ENCODE peak calls at places on chromosomes 11 and 22, in four cellular contexts. One of them, this sample, is unnamed.

GRCh38 chr22:45628508-45628907 is 43.1 kb upstream of the ATXN10 start:
- DNase-seq in GM12878: no peak
- DNase-seq in HepG2: no peak
- DNase-seq in H1: no peak
- DNase-seq in this sample: peak; percentile 49

GRCh38 chr22:42562282-42562681 is 8.5 kb downstream of the SERHL2 start:
- DNase-seq in GM12878: no peak
- DNase-seq in HepG2: peak; percentile 41
- DNase-seq in H1: no peak
- DNase-seq in this sample: no peak

GRCh38 chr11:64767344-64768299 is 7.8 kb upstream of the PYGM start:
- DNase-seq in GM12878: no peak
- DNase-seq in HepG2: peak; percentile 67
- DNase-seq in H1: no peak
- DNase-seq in this sample: peak; percentile 68

GRCh38 chr22:18075101-18075730 is 2.6 kb upstream of the PEX26 start:
- DNase-seq in GM12878: no peak
- DNase-seq in HepG2: no peak
- DNase-seq in H1: no peak
- DNase-seq in this sample: no peak

GRCh38 chr11:107621090-107621489 is 30.1 kb downstream of the ELMOD1 start:
- DNase-seq in GM12878: no peak
- DNase-seq in HepG2: no peak
- DNase-seq in H1: no peak
- DNase-seq in this sample: no peak

GRCh38 chr11:2275334-2276279 is 5.2 kb upstream of the ASCL2 start:
- DNase-seq in GM12878: no peak
- DNase-seq in HepG2: no peak
- DNase-seq in H1: no peak
- DNase-seq in this sample: no peak

GRCh38 chr22:17119481-17120202 is 1.5 kb downstream of the TMEM121B start:
- DNase-seq in GM12878: no peak
- DNase-seq in HepG2: no peak
- DNase-seq in H1: peak; percentile 46
- DNase-seq in this sample: no peak

GRCh38 chr22:21697866-21698265 is 32.1 kb downstream of the PPIL2 start:
- DNase-seq in GM12878: no peak
- DNase-seq in HepG2: no peak
- DNase-seq in H1: no peak
- DNase-seq in this sample: no peak

GRCh38 chr11:108203075-108203474 is 19.4 kb downstream of the NPAT start:
- DNase-seq in GM12878: no peak
- DNase-seq in HepG2: no peak
- DNase-seq in H1: no peak
- DNase-seq in this sample: no peak

GRCh38 chr11:12573707-12574106 is 100.5 kb upstream of the TEAD1 start:
- DNase-seq in GM12878: no peak
- DNase-seq in HepG2: no peak
- DNase-seq in H1: no peak
- DNase-seq in this sample: no peak

GRCh38 chr11:68031136-68031459 is 617 bp downstream of the NDUFS8 start:
- DNase-seq in GM12878: no peak
- DNase-seq in HepG2: no peak
- DNase-seq in H1: no peak
- DNase-seq in this sample: no peak

GRCh38 chr11:103888541-103888951 is 147.9 kb upstream of the DDI1 start:
- DNase-seq in GM12878: no peak
- DNase-seq in HepG2: no peak
- DNase-seq in H1: no peak
- DNase-seq in this sample: no peak

GRCh38 chr22:23218867-23219251 is 38.5 kb downstream of the BCR start:
- DNase-seq in GM12878: no peak
- DNase-seq in HepG2: peak; percentile 59
- DNase-seq in H1: no peak
- DNase-seq in this sample: peak; percentile 59

GRCh38 chr11:128831781-128832497 is 35.2 kb downstream of the KCNJ1 start:
- DNase-seq in GM12878: peak; percentile 40
- DNase-seq in HepG2: no peak
- DNase-seq in H1: no peak
- DNase-seq in this sample: no peak

GRCh38 chr22:41568811-41569210 is 8.0 kb downstream of the CSDC2 start:
- DNase-seq in GM12878: no peak
- DNase-seq in HepG2: no peak
- DNase-seq in H1: no peak
- DNase-seq in this sample: no peak

GRCh38 chr22:42283288-42284229 is 13.1 kb upstream of the TCF20 start:
- DNase-seq in GM12878: no peak
- DNase-seq in HepG2: no peak
- DNase-seq in H1: no peak
- DNase-seq in this sample: no peak

GRCh38 chr22:42439821-42440674 is 7.8 kb upstream of the NFAM1 start:
- DNase-seq in GM12878: no peak
- DNase-seq in HepG2: no peak
- DNase-seq in H1: no peak
- DNase-seq in this sample: no peak

GRCh38 chr11:121383726-121384125 is 68.4 kb upstream of the SORL1 start:
- DNase-seq in GM12878: no peak
- DNase-seq in HepG2: no peak
- DNase-seq in H1: no peak
- DNase-seq in this sample: no peak

GRCh38 chr11:19958218-19958617 is 202.1 kb downstream of the DBX1 start:
- DNase-seq in GM12878: no peak
- DNase-seq in HepG2: no peak
- DNase-seq in H1: no peak
- DNase-seq in this sample: no peak

GRCh38 chr11:46290598-46291309 is 13.3 kb downstream of the CREB3L1 start:
- DNase-seq in GM12878: no peak
- DNase-seq in HepG2: no peak
- DNase-seq in H1: peak; percentile 77
- DNase-seq in this sample: peak; percentile 97

GRCh38 chr22:39197578-39197977 is 45.1 kb upstream of the CBX7 start:
- DNase-seq in GM12878: no peak
- DNase-seq in HepG2: no peak
- DNase-seq in H1: no peak
- DNase-seq in this sample: no peak

GRCh38 chr11:36156486-36157150 is 132.6 kb downstream of the COMMD9 start:
- DNase-seq in GM12878: no peak
- DNase-seq in HepG2: no peak
- DNase-seq in H1: no peak
- DNase-seq in this sample: no peak

GRCh38 chr11:130397780-130398179 is 30.6 kb downstream of the ADAMTS8 start:
- DNase-seq in GM12878: no peak
- DNase-seq in HepG2: no peak
- DNase-seq in H1: no peak
- DNase-seq in this sample: no peak

GRCh38 chr11:118211006-118211405 is 13.8 kb downstream of the JAML start:
- DNase-seq in GM12878: no peak
- DNase-seq in HepG2: no peak
- DNase-seq in H1: peak; percentile 29
- DNase-seq in this sample: peak; percentile 66

GRCh38 chr22:45718391-45718790 is 46.8 kb downstream of the ATXN10 start:
- DNase-seq in GM12878: no peak
- DNase-seq in HepG2: no peak
- DNase-seq in H1: no peak
- DNase-seq in this sample: no peak

GRCh38 chr11:20368441-20368840 is 4.9 kb downstream of the HTATIP2 start:
- DNase-seq in GM12878: no peak
- DNase-seq in HepG2: no peak
- DNase-seq in H1: no peak
- DNase-seq in this sample: no peak

GRCh38 chr11:128496684-128497056 is 90.7 kb downstream of the ETS1 start:
- DNase-seq in GM12878: no peak
- DNase-seq in HepG2: no peak
- DNase-seq in H1: no peak
- DNase-seq in this sample: no peak

GRCh38 chr11:61769169-61769920 is 16.9 kb downstream of the MYRF start:
- DNase-seq in GM12878: no peak
- DNase-seq in HepG2: peak; percentile 90
- DNase-seq in H1: no peak
- DNase-seq in this sample: no peak

GRCh38 chr22:36180038-36180880 is 19.7 kb upstream of the APOL3 start:
- DNase-seq in GM12878: no peak
- DNase-seq in HepG2: peak; percentile 56
- DNase-seq in H1: peak; percentile 50
- DNase-seq in this sample: peak; percentile 57

GRCh38 chr11:100923555-100923954 is 206.1 kb downstream of the PGR start:
- DNase-seq in GM12878: no peak
- DNase-seq in HepG2: no peak
- DNase-seq in H1: no peak
- DNase-seq in this sample: no peak

GRCh38 chr11:60756307-60757032 is at the start of gene MS4A15:
- DNase-seq in GM12878: no peak
- DNase-seq in HepG2: peak; percentile 36
- DNase-seq in H1: no peak
- DNase-seq in this sample: peak; percentile 50

GRCh38 chr11:69293087-69293486 is 868 bp upstream of the MYEOV start:
- DNase-seq in GM12878: no peak
- DNase-seq in HepG2: no peak
- DNase-seq in H1: peak; percentile 23
- DNase-seq in this sample: no peak

GRCh38 chr11:119721129-119722120 is 7.6 kb downstream of the NECTIN1 start:
- DNase-seq in GM12878: no peak
- DNase-seq in HepG2: peak; percentile 67
- DNase-seq in H1: no peak
- DNase-seq in this sample: no peak
- TF ChIP-seq SUZ12 in GM12878: no peak
- TF ChIP-seq SUZ12 in HepG2: no peak
- TF ChIP-seq SUZ12 in H1: no peak
- TF ChIP-seq SUZ12 in this sample: no peak

GRCh38 chr11:47500121-47500520 is 51.2 kb upstream of the RAPSN start:
- DNase-seq in GM12878: no peak
- DNase-seq in HepG2: no peak
- DNase-seq in H1: no peak
- DNase-seq in this sample: no peak

GRCh38 chr11:47498149-47498548 is 49.2 kb upstream of the RAPSN start:
- DNase-seq in GM12878: no peak
- DNase-seq in HepG2: no peak
- DNase-seq in H1: no peak
- DNase-seq in this sample: no peak

GRCh38 chr11:47499160-47499559 is 50.2 kb upstream of the RAPSN start:
- DNase-seq in GM12878: no peak
- DNase-seq in HepG2: no peak
- DNase-seq in H1: no peak
- DNase-seq in this sample: no peak

GRCh38 chr11:47498584-47499152 is 49.7 kb upstream of the RAPSN start:
- DNase-seq in GM12878: no peak
- DNase-seq in HepG2: no peak
- DNase-seq in H1: no peak
- DNase-seq in this sample: no peak

DNA sequence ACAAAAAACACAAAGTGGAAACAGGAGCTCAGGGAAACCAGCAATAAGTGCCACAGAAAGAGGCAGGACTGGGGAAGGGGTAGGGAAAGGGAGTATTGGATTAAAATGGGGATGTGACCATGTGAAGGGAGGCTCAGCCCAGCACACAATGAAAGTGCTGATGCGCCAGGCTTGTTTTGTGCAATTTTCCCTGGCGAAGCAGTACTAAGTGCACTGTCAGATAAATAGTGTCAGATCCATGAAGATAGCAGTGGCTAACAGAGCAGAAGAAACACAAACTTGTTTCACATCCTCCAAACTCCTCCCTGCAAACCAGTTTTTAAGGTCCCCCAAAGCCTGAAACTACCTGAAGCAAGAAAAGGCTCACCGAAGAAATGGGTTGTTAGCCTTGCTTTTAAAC is 50.7 kb upstream of the RAPSN start:
- DNase-seq in GM12878: no peak
- DNase-seq in HepG2: no peak
- DNase-seq in H1: no peak
- DNase-seq in this sample: no peak
- H3K4me3 ChIP-seq in GM12878: no peak overlapping the region
- H3K4me3 ChIP-seq in HepG2: no peak overlapping the region
- H3K4me3 ChIP-seq in H1: no peak overlapping the region
- H3K4me3 ChIP-seq in this sample: no peak overlapping the region

GRCh38 chr11:109983358-109983757 is 109.8 kb upstream of the ZC3H12C start:
- DNase-seq in GM12878: no peak
- DNase-seq in HepG2: no peak
- DNase-seq in H1: no peak
- DNase-seq in this sample: no peak
- TF ChIP-seq ZNF274 in GM12878: no peak
- TF ChIP-seq ZNF274 in HepG2: no peak
- TF ChIP-seq ZNF274 in H1: no peak
- TF ChIP-seq ZNF274 in this sample: no peak

GRCh38 chr11:95149659-95150294 is 60.1 kb downstream of the ENDOD1 start:
- DNase-seq in GM12878: no peak
- DNase-seq in HepG2: peak; percentile 91
- DNase-seq in H1: no peak
- DNase-seq in this sample: no peak
- TF ChIP-seq SUZ12 in GM12878: no peak
- TF ChIP-seq SUZ12 in HepG2: no peak
- TF ChIP-seq SUZ12 in H1: no peak
- TF ChIP-seq SUZ12 in this sample: no peak

GRCh38 chr11:706439-706956 is 467 bp downstream of the EPS8L2 start:
- DNase-seq in GM12878: no peak
- DNase-seq in HepG2: no peak
- DNase-seq in H1: no peak
- DNase-seq in this sample: no peak

GRCh38 chr11:708511-708910 is 2.5 kb downstream of the EPS8L2 start:
- DNase-seq in GM12878: no peak
- DNase-seq in HepG2: no peak
- DNase-seq in H1: no peak
- DNase-seq in this sample: no peak

GRCh38 chr11:707817-708420 is 1.9 kb downstream of the EPS8L2 start:
- DNase-seq in GM12878: no peak
- DNase-seq in HepG2: peak; percentile 60
- DNase-seq in H1: no peak
- DNase-seq in this sample: no peak

GRCh38 chr11:705646-706438 is at the start of gene EPS8L2:
- DNase-seq in GM12878: no peak
- DNase-seq in HepG2: no peak
- DNase-seq in H1: no peak
- DNase-seq in this sample: no peak

GRCh38 chr11:706957-707816 is 1.2 kb downstream of the EPS8L2 start:
- DNase-seq in GM12878: no peak
- DNase-seq in HepG2: peak; percentile 94
- DNase-seq in H1: no peak
- DNase-seq in this sample: no peak
- H3K4me3 ChIP-seq in GM12878: no peak overlapping the region
- H3K4me3 ChIP-seq in HepG2: peak overlapping the region; percentile 96
- H3K4me3 ChIP-seq in H1: peak overlapping the region; percentile 47
- H3K4me3 ChIP-seq in this sample: peak overlapping the region; percentile 53